ENCODE peak calls at places on chromosomes 12 and 14, in four cellular contexts. H is dorsolateral prefrontal cortex, Z is AG10803, C is heart right ventricle. W is an unnamed sample.

GRCh38 chr14:65414961-65415589 is 2.5 kb downstream of the FUT8 start:
- DNase-seq in H (peak; percentile 19), Z (peak; percentile 53), C (no peak), W (no peak)

GRCh38 chr14:105324080-105324778 is 9.7 kb downstream of the PACS2 start:
- DNase-seq in H (peak; percentile 84), Z (no peak), C (peak; percentile 69), W (no peak)

GRCh38 chr12:91985002-91985767 is 160.5 kb downstream of the BTG1 start:
- DNase-seq in H (no peak), Z (peak; percentile 67), C (no peak), W (no peak)

GRCh38 chr12:22539055-22539454 is 5.3 kb downstream of the C2CD5 start:
- DNase-seq in H (no peak), Z (no peak), C (no peak), W (no peak)

GRCh38 chr14:100104523-100105300 is 39.5 kb downstream of the EVL start:
- DNase-seq in H (no peak), Z (no peak), C (no peak), W (no peak)

GRCh38 chr14:67971627-67972625 is 152.3 kb downstream of the RAD51B start:
- DNase-seq in H (no peak), Z (no peak), C (no peak), W (no peak)

GRCh38 chr14:20791199-20791996 is 10.3 kb downstream of the RNASE6 start:
- DNase-seq in H (no peak), Z (no peak), C (no peak), W (no peak)

GRCh38 chr12:121673013-121673441 is 3.6 kb upstream of the MORN3 start:
- DNase-seq in H (peak; percentile 20), Z (peak; percentile 29), C (no peak), W (no peak)

GRCh38 chr14:61472025-61472672 is 150.8 kb downstream of the PRKCH start:
- DNase-seq in H (no peak), Z (peak; percentile 98), C (peak; percentile 45), W (no peak)

GRCh38 chr12:17372508-17372907 is 717.5 kb downstream of the RERGL start:
- DNase-seq in H (no peak), Z (no peak), C (no peak), W (no peak)

GRCh38 chr14:106691601-106692291 is 1165.4 kb downstream of the TMEM121 start:
- DNase-seq in H (no peak), Z (no peak), C (peak; percentile 20), W (peak; percentile 37)

GRCh38 chr12:69065804-69066203 is 132.8 kb upstream of the CPM start:
- DNase-seq in H (no peak), Z (no peak), C (no peak), W (no peak)

GRCh38 chr12:126397071-126397571 is 1331.9 kb downstream of the AACS start:
- DNase-seq in H (no peak), Z (peak; percentile 52), C (no peak), W (no peak)

GRCh38 chr12:81974762-81975161 is 215.6 kb upstream of the PPFIA2 start:
- DNase-seq in H (no peak), Z (no peak), C (no peak), W (no peak)

GRCh38 chr12:64618953-64619590 is 8.8 kb downstream of the RASSF3 start:
- DNase-seq in H (no peak), Z (peak; percentile 80), C (no peak), W (no peak)

GRCh38 chr12:88572785-88573565 is 7.3 kb downstream of the KITLG start:
- DNase-seq in H (no peak), Z (peak; percentile 53), C (no peak), W (no peak)

GRCh38 chr12:132162508-132163031 is 18.3 kb downstream of the NOC4L start:
- DNase-seq in H (no peak), Z (peak; percentile 86), C (peak; percentile 12), W (no peak)

GRCh38 chr14:95685978-95686922 is at the start of gene TCL1B:
- DNase-seq in H (no peak), Z (no peak), C (no peak), W (no peak)

GRCh38 chr14:81980601-81981310 is 447.1 kb upstream of the SEL1L start:
- DNase-seq in H (no peak), Z (no peak), C (no peak), W (no peak)

GRCh38 chr14:69282448-69282847 is 22.5 kb downstream of the GALNT16 start:
- DNase-seq in H (no peak), Z (no peak), C (no peak), W (no peak)

W was measured in GM12891.